ENCODE peak calls at places on chromosomes 3 and 15, in four cellular contexts. One of them, this sample, is unnamed.

GRCh38 chr15:50886139-50886467 is 22.4 kb upstream of the AP4E1 start:
- DNase-seq in AG08396: no peak
- DNase-seq in retina: no peak
- DNase-seq in activated T-helper 1 cell treated with anti-CD3 and anti-CD28 coated beads, Interleukin-12 subunit alpha, Interleukin-12 subunit beta, Interleukin-2, Interleukin-4 antibody, amounts not matched to agents 30 ng/mL and 10 ng/mL and 1 ng/mL, durations not matched to agents 14 hours and 24 hours and 36 hours: no peak
- DNase-seq in this sample: no peak

GRCh38 chr3:182248349-182248880 is 536.7 kb downstream of the SOX2 start:
- DNase-seq in retina: no peak
- DNase-seq in activated T-helper 1 cell treated with anti-CD3 and anti-CD28 coated beads, Interleukin-12 subunit alpha, Interleukin-12 subunit beta, Interleukin-2, Interleukin-4 antibody, amounts not matched to agents 30 ng/mL and 10 ng/mL and 1 ng/mL, durations not matched to agents 14 hours and 24 hours and 36 hours: no peak
- DNase-seq in AG08396: no peak
- DNase-seq in this sample: no peak

GRCh38 chr3:185757176-185757575 is 67.7 kb downstream of the IGF2BP2 start:
- DNase-seq in retina: no peak
- DNase-seq in activated T-helper 1 cell treated with anti-CD3 and anti-CD28 coated beads, Interleukin-12 subunit alpha, Interleukin-12 subunit beta, Interleukin-2, Interleukin-4 antibody, amounts not matched to agents 30 ng/mL and 10 ng/mL and 1 ng/mL, durations not matched to agents 14 hours and 24 hours and 36 hours: no peak
- DNase-seq in AG08396: no peak
- DNase-seq in this sample: no peak

GRCh38 chr3:69907554-69907953 is 92.0 kb upstream of the SAMMSON start:
- DNase-seq in activated T-helper 1 cell treated with anti-CD3 and anti-CD28 coated beads, Interleukin-12 subunit alpha, Interleukin-12 subunit beta, Interleukin-2, Interleukin-4 antibody, amounts not matched to agents 30 ng/mL and 10 ng/mL and 1 ng/mL, durations not matched to agents 14 hours and 24 hours and 36 hours: no peak
- DNase-seq in AG08396: no peak
- DNase-seq in retina: no peak
- DNase-seq in this sample: no peak

GRCh38 chr3:42515391-42515916 is 13.0 kb downstream of the VIPR1 start:
- DNase-seq in activated T-helper 1 cell treated with anti-CD3 and anti-CD28 coated beads, Interleukin-12 subunit alpha, Interleukin-12 subunit beta, Interleukin-2, Interleukin-4 antibody, amounts not matched to agents 30 ng/mL and 10 ng/mL and 1 ng/mL, durations not matched to agents 14 hours and 24 hours and 36 hours: no peak
- DNase-seq in AG08396: no peak
- DNase-seq in retina: no peak
- DNase-seq in this sample: no peak

GRCh38 chr3:101962055-101962454 is 112.7 kb downstream of the NFKBIZ start:
- DNase-seq in activated T-helper 1 cell treated with anti-CD3 and anti-CD28 coated beads, Interleukin-12 subunit alpha, Interleukin-12 subunit beta, Interleukin-2, Interleukin-4 antibody, amounts not matched to agents 30 ng/mL and 10 ng/mL and 1 ng/mL, durations not matched to agents 14 hours and 24 hours and 36 hours: no peak
- DNase-seq in AG08396: no peak
- DNase-seq in retina: no peak
- DNase-seq in this sample: no peak

GRCh38 chr15:34984884-34985630 is 3.0 kb downstream of the ZNF770 start:
- DNase-seq in activated T-helper 1 cell treated with anti-CD3 and anti-CD28 coated beads, Interleukin-12 subunit alpha, Interleukin-12 subunit beta, Interleukin-2, Interleukin-4 antibody, amounts not matched to agents 30 ng/mL and 10 ng/mL and 1 ng/mL, durations not matched to agents 14 hours and 24 hours and 36 hours: no peak
- DNase-seq in retina: no peak
- DNase-seq in AG08396: no peak
- DNase-seq in this sample: no peak

GRCh38 chr3:131526801-131527347 is 24.1 kb upstream of the MRPL3 start:
- DNase-seq in retina: peak
- DNase-seq in activated T-helper 1 cell treated with anti-CD3 and anti-CD28 coated beads, Interleukin-12 subunit alpha, Interleukin-12 subunit beta, Interleukin-2, Interleukin-4 antibody, amounts not matched to agents 30 ng/mL and 10 ng/mL and 1 ng/mL, durations not matched to agents 14 hours and 24 hours and 36 hours: no peak
- DNase-seq in AG08396: peak
- DNase-seq in this sample: peak

GRCh38 chr3:12965999-12966846 is 107.0 kb downstream of the IQSEC1 start:
- DNase-seq in AG08396: no peak
- DNase-seq in activated T-helper 1 cell treated with anti-CD3 and anti-CD28 coated beads, Interleukin-12 subunit alpha, Interleukin-12 subunit beta, Interleukin-2, Interleukin-4 antibody, amounts not matched to agents 30 ng/mL and 10 ng/mL and 1 ng/mL, durations not matched to agents 14 hours and 24 hours and 36 hours: no peak
- DNase-seq in retina: peak
- DNase-seq in this sample: peak

GRCh38 chr15:75785771-75786563 is 57.3 kb upstream of the UBE2Q2 start:
- DNase-seq in activated T-helper 1 cell treated with anti-CD3 and anti-CD28 coated beads, Interleukin-12 subunit alpha, Interleukin-12 subunit beta, Interleukin-2, Interleukin-4 antibody, amounts not matched to agents 30 ng/mL and 10 ng/mL and 1 ng/mL, durations not matched to agents 14 hours and 24 hours and 36 hours: no peak
- DNase-seq in AG08396: no peak
- DNase-seq in retina: peak
- DNase-seq in this sample: peak

GRCh38 chr3:45807645-45808540 is 11.6 kb upstream of the SLC6A20 start:
- DNase-seq in AG08396: no peak
- DNase-seq in retina: peak
- DNase-seq in activated T-helper 1 cell treated with anti-CD3 and anti-CD28 coated beads, Interleukin-12 subunit alpha, Interleukin-12 subunit beta, Interleukin-2, Interleukin-4 antibody, amounts not matched to agents 30 ng/mL and 10 ng/mL and 1 ng/mL, durations not matched to agents 14 hours and 24 hours and 36 hours: no peak
- DNase-seq in this sample: no peak

GRCh38 chr3:10570196-10570946 is 65.0 kb upstream of the ATP2B2 start:
- DNase-seq in activated T-helper 1 cell treated with anti-CD3 and anti-CD28 coated beads, Interleukin-12 subunit alpha, Interleukin-12 subunit beta, Interleukin-2, Interleukin-4 antibody, amounts not matched to agents 30 ng/mL and 10 ng/mL and 1 ng/mL, durations not matched to agents 14 hours and 24 hours and 36 hours: no peak
- DNase-seq in AG08396: no peak
- DNase-seq in retina: no peak
- DNase-seq in this sample: no peak

GRCh38 chr3:144036498-144036897 is 64.9 kb downstream of the DIPK2A start:
- DNase-seq in activated T-helper 1 cell treated with anti-CD3 and anti-CD28 coated beads, Interleukin-12 subunit alpha, Interleukin-12 subunit beta, Interleukin-2, Interleukin-4 antibody, amounts not matched to agents 30 ng/mL and 10 ng/mL and 1 ng/mL, durations not matched to agents 14 hours and 24 hours and 36 hours: no peak
- DNase-seq in AG08396: no peak
- DNase-seq in retina: no peak
- DNase-seq in this sample: no peak

GRCh38 chr15:66252411-66253295 is 897 bp downstream of the MEGF11 start:
- DNase-seq in activated T-helper 1 cell treated with anti-CD3 and anti-CD28 coated beads, Interleukin-12 subunit alpha, Interleukin-12 subunit beta, Interleukin-2, Interleukin-4 antibody, amounts not matched to agents 30 ng/mL and 10 ng/mL and 1 ng/mL, durations not matched to agents 14 hours and 24 hours and 36 hours: peak
- DNase-seq in AG08396: peak
- DNase-seq in retina: peak
- DNase-seq in this sample: peak

GRCh38 chr3:155744626-155745324 is at the start of gene PLCH1:
- DNase-seq in activated T-helper 1 cell treated with anti-CD3 and anti-CD28 coated beads, Interleukin-12 subunit alpha, Interleukin-12 subunit beta, Interleukin-2, Interleukin-4 antibody, amounts not matched to agents 30 ng/mL and 10 ng/mL and 1 ng/mL, durations not matched to agents 14 hours and 24 hours and 36 hours: no peak
- DNase-seq in retina: peak
- DNase-seq in AG08396: peak
- DNase-seq in this sample: peak

GRCh38 chr15:73688455-73688854 is 4.3 kb downstream of the CD276 start:
- DNase-seq in AG08396: peak
- DNase-seq in activated T-helper 1 cell treated with anti-CD3 and anti-CD28 coated beads, Interleukin-12 subunit alpha, Interleukin-12 subunit beta, Interleukin-2, Interleukin-4 antibody, amounts not matched to agents 30 ng/mL and 10 ng/mL and 1 ng/mL, durations not matched to agents 14 hours and 24 hours and 36 hours: no peak
- DNase-seq in retina: no peak
- DNase-seq in this sample: no peak

GRCh38 chr3:149547954-149548728 is 73.6 kb downstream of the TM4SF4 start:
- DNase-seq in AG08396: peak
- DNase-seq in activated T-helper 1 cell treated with anti-CD3 and anti-CD28 coated beads, Interleukin-12 subunit alpha, Interleukin-12 subunit beta, Interleukin-2, Interleukin-4 antibody, amounts not matched to agents 30 ng/mL and 10 ng/mL and 1 ng/mL, durations not matched to agents 14 hours and 24 hours and 36 hours: no peak
- DNase-seq in retina: no peak
- DNase-seq in this sample: no peak

GRCh38 chr3:115336836-115337235 is 189.7 kb upstream of the ZBTB20 start:
- DNase-seq in activated T-helper 1 cell treated with anti-CD3 and anti-CD28 coated beads, Interleukin-12 subunit alpha, Interleukin-12 subunit beta, Interleukin-2, Interleukin-4 antibody, amounts not matched to agents 30 ng/mL and 10 ng/mL and 1 ng/mL, durations not matched to agents 14 hours and 24 hours and 36 hours: no peak
- DNase-seq in retina: no peak
- DNase-seq in AG08396: no peak
- DNase-seq in this sample: no peak

GRCh38 chr3:196941846-196942225 is 492 bp downstream of the NCBP2 start:
- DNase-seq in activated T-helper 1 cell treated with anti-CD3 and anti-CD28 coated beads, Interleukin-12 subunit alpha, Interleukin-12 subunit beta, Interleukin-2, Interleukin-4 antibody, amounts not matched to agents 30 ng/mL and 10 ng/mL and 1 ng/mL, durations not matched to agents 14 hours and 24 hours and 36 hours: peak
- DNase-seq in retina: no peak
- DNase-seq in AG08396: peak
- DNase-seq in this sample: peak

GRCh38 chr15:29724026-29724425 is 98.2 kb downstream of the TJP1 start:
- DNase-seq in activated T-helper 1 cell treated with anti-CD3 and anti-CD28 coated beads, Interleukin-12 subunit alpha, Interleukin-12 subunit beta, Interleukin-2, Interleukin-4 antibody, amounts not matched to agents 30 ng/mL and 10 ng/mL and 1 ng/mL, durations not matched to agents 14 hours and 24 hours and 36 hours: no peak
- DNase-seq in AG08396: no peak
- DNase-seq in retina: no peak
- DNase-seq in this sample: no peak

GRCh38 chr3:101513419-101513986 is 491 bp upstream of the SENP7 start:
- DNase-seq in retina: no peak
- DNase-seq in activated T-helper 1 cell treated with anti-CD3 and anti-CD28 coated beads, Interleukin-12 subunit alpha, Interleukin-12 subunit beta, Interleukin-2, Interleukin-4 antibody, amounts not matched to agents 30 ng/mL and 10 ng/mL and 1 ng/mL, durations not matched to agents 14 hours and 24 hours and 36 hours: no peak
- DNase-seq in AG08396: no peak
- DNase-seq in this sample: no peak

GRCh38 chr3:104396974-104397669 is 969.6 kb upstream of the ALCAM start:
- DNase-seq in AG08396: no peak
- DNase-seq in retina: no peak
- DNase-seq in activated T-helper 1 cell treated with anti-CD3 and anti-CD28 coated beads, Interleukin-12 subunit alpha, Interleukin-12 subunit beta, Interleukin-2, Interleukin-4 antibody, amounts not matched to agents 30 ng/mL and 10 ng/mL and 1 ng/mL, durations not matched to agents 14 hours and 24 hours and 36 hours: no peak
- DNase-seq in this sample: no peak

GRCh38 chr3:170488802-170489201 is 70.1 kb downstream of the CLDN11 start:
- DNase-seq in AG08396: no peak
- DNase-seq in activated T-helper 1 cell treated with anti-CD3 and anti-CD28 coated beads, Interleukin-12 subunit alpha, Interleukin-12 subunit beta, Interleukin-2, Interleukin-4 antibody, amounts not matched to agents 30 ng/mL and 10 ng/mL and 1 ng/mL, durations not matched to agents 14 hours and 24 hours and 36 hours: no peak
- DNase-seq in retina: no peak
- DNase-seq in this sample: no peak

GRCh38 chr3:53645754-53646153 is 151.3 kb downstream of the CACNA1D start:
- DNase-seq in activated T-helper 1 cell treated with anti-CD3 and anti-CD28 coated beads, Interleukin-12 subunit alpha, Interleukin-12 subunit beta, Interleukin-2, Interleukin-4 antibody, amounts not matched to agents 30 ng/mL and 10 ng/mL and 1 ng/mL, durations not matched to agents 14 hours and 24 hours and 36 hours: no peak
- DNase-seq in AG08396: no peak
- DNase-seq in retina: no peak
- DNase-seq in this sample: no peak